ENCODE peak calls at places on chromosomes 11 and 22, in six cellular contexts. R, B, O, I, T and Z are unnamed samples.

GRCh38 chr22:33247758-33248157 is 189.6 kb upstream of the SYN3 start:
- DNase-seq in R (peak; percentile 14), B (no peak), O (no peak), I (no peak), T (no peak), Z (no peak)

GRCh38 chr11:75582935-75583709 is 21.1 kb downstream of the SERPINH1 start:
- DNase-seq in R (peak; percentile 73), B (peak; percentile 44), O (no peak), I (peak; percentile 29), T (peak; percentile 88), Z (no peak)

GRCh38 chr22:46058591-46059519 is 81.9 kb upstream of the WNT7B start:
- DNase-seq in R (no peak), B (no peak), O (no peak), I (no peak), T (no peak), Z (no peak)

GRCh38 chr11:121741316-121741715 is 288.5 kb upstream of the SORL1-AS1 start:
- DNase-seq in R (no peak), B (no peak), O (no peak), I (no peak), T (no peak), Z (no peak)

GRCh38 chr22:48658871-48659270 is 1168.8 kb downstream of the BRD1 start:
- DNase-seq in R (no peak), B (no peak), O (no peak), I (no peak), T (no peak), Z (no peak)

GRCh38 chr11:121881806-121882205 is 234.2 kb downstream of the BLID start:
- DNase-seq in R (no peak), B (no peak), O (peak; percentile 89), I (no peak), T (no peak), Z (no peak)

GRCh38 chr11:109405671-109406070 is 16.3 kb upstream of the C11orf87 start:
- DNase-seq in R (no peak), B (no peak), O (no peak), I (no peak), T (no peak), Z (peak; percentile 39)

GRCh38 chr11:118790357-118791014 is 478 bp downstream of the DDX6 start:
- DNase-seq in R (peak; percentile 29), B (peak; percentile 69), O (no peak), I (peak; percentile 61), T (peak; percentile 43), Z (no peak)

GRCh38 chr22:39534092-39534506 is 1.6 kb upstream of the RPS19BP1 start:
- DNase-seq in R (no peak), B (no peak), O (no peak), I (no peak), T (no peak), Z (no peak)